ENCODE peak calls at places on chromosomes 3 and 15, in eight cellular contexts. N is neuronal stem cell, S is thoracic aorta, H is astrocyte of the spinal cord, L is fibroblast of pulmonary artery, B is IMR-90, O is HL-60, I is H7. R is an unnamed sample.

GRCh38 chr15:81473177-81473576 is 99.2 kb upstream of the TMC3 start:
- DNase-seq in N (no peak), S (no peak), H (no peak), L (no peak), B (no peak), O (no peak), I (no peak), R (no peak)

GRCh38 chr3:133568294-133569014 is 5.0 kb upstream of the CDV3 start:
- DNase-seq in N (no peak), S (no peak), H (peak; percentile 87), L (peak; percentile 65), B (peak; percentile 92), O (no peak), I (no peak), R (peak; percentile 72)

GRCh38 chr3:112357888-112358287 is 24.9 kb downstream of the CD200 start:
- DNase-seq in N (no peak), S (no peak), H (no peak), L (no peak), B (no peak), O (no peak), I (no peak), R (no peak)

GRCh38 chr3:42179110-42179725 is 86.8 kb downstream of the CCK start:
- DNase-seq in N (peak; percentile 48), S (peak; percentile 8), H (peak; percentile 91), L (peak; percentile 87), B (peak; percentile 93), O (no peak), I (peak; percentile 39), R (peak; percentile 74)

GRCh38 chr3:20141841-20142240 is 44.2 kb downstream of the SGO1 start:
- DNase-seq in N (peak; percentile 86), S (no peak), H (peak; percentile 43), L (peak; percentile 36), B (no peak), O (no peak), I (peak; percentile 28), R (peak; percentile 48)

GRCh38 chr3:179299999-179300613 is 22.7 kb upstream of the ZNF639 start:
- DNase-seq in N (no peak), S (no peak), H (no peak), L (no peak), B (no peak), O (no peak), I (no peak), R (no peak)

GRCh38 chr3:152159328-152159727 is 109.4 kb upstream of the MBNL1 start:
- DNase-seq in N (no peak), S (peak; percentile 6), H (peak; percentile 87), L (peak; percentile 67), B (peak; percentile 94), O (no peak), I (no peak), R (peak; percentile 68)

GRCh38 chr3:107208100-107208499 is 169.1 kb upstream of the CCDC54 start:
- DNase-seq in N (peak; percentile 43), S (no peak), H (peak; percentile 99), L (peak; percentile 99), B (peak; percentile 99), O (no peak), I (no peak), R (peak; percentile 99)

GRCh38 chr15:91946075-91946474 is 92.6 kb downstream of the SLCO3A1 start:
- DNase-seq in N (no peak), S (no peak), H (no peak), L (no peak), B (no peak), O (no peak), I (no peak), R (no peak)

GRCh38 chr15:39587910-39588530 is 7.1 kb downstream of the THBS1 start:
- DNase-seq in N (no peak), S (no peak), H (peak; percentile 16), L (peak; percentile 70), B (peak; percentile 47), O (no peak), I (no peak), R (no peak)

GRCh38 chr3:143171141-143171651 is 51.6 kb downstream of the CHST2 start:
- DNase-seq in N (no peak), S (no peak), H (peak; percentile 88), L (peak; percentile 72), B (peak; percentile 77), O (peak; percentile 36), I (no peak), R (peak; percentile 68)
- H3K4me3 ChIP-seq in N (no peak overlapping the region), S (no peak overlapping the region), H (no peak overlapping the region), L (no peak overlapping the region), B (no peak overlapping the region), O (no peak overlapping the region), I (no peak overlapping the region), R (no peak overlapping the region)

GRCh38 chr3:128343287-128344045 is 123.2 kb downstream of the DNAJB8 start:
- DNase-seq in N (no peak), S (no peak), H (peak; percentile 47), L (peak; percentile 58), B (peak; percentile 66), O (no peak), I (no peak), R (peak; percentile 38)

GRCh38 chr3:128344046-128344368 is 122.7 kb downstream of the DNAJB8 start:
- DNase-seq in N (no peak), S (no peak), H (no peak), L (no peak), B (no peak), O (no peak), I (no peak), R (no peak)

GRCh38 chr3:128340904-128341555 is 125.7 kb downstream of the DNAJB8 start:
- DNase-seq in N (no peak), S (no peak), H (no peak), L (no peak), B (no peak), O (no peak), I (no peak), R (no peak)

GRCh38 chr3:128341659-128342395 is 124.9 kb downstream of the DNAJB8 start:
- DNase-seq in N (no peak), S (no peak), H (no peak), L (no peak), B (no peak), O (no peak), I (no peak), R (no peak)

DNA sequence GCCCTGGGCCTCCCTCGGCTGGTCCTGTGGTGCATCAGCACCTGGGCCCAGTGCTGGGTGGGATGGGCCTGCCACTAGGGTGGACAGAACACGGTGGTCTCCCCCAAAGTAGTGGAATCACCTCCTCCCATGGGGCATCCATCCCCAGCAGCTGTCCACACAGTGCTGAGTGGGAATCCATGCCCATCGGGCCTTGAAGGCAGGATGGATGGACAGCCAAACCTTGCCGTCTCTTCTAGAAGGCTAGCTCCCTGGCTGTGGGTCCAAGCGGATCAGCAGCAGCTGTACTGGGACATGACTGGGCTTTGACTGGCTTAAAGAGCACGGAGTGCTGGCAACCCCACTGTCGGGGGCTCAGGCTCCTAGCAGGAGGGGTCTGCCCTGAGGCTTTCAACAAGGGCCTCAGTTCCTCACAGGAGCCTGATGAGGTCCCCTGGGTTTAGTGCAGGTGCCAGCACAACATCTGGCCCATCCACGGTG is 123.9 kb downstream of the DNAJB8 start:
- DNase-seq in N (no peak), S (no peak), H (no peak), L (no peak), B (no peak), O (no peak), I (no peak), R (no peak)
- H3K4me3 ChIP-seq in N (no peak overlapping the region), S (no peak overlapping the region), H (no peak overlapping the region), L (no peak overlapping the region), B (no peak overlapping the region), O (no peak overlapping the region), I (no peak overlapping the region), R (no peak overlapping the region)

DNA sequence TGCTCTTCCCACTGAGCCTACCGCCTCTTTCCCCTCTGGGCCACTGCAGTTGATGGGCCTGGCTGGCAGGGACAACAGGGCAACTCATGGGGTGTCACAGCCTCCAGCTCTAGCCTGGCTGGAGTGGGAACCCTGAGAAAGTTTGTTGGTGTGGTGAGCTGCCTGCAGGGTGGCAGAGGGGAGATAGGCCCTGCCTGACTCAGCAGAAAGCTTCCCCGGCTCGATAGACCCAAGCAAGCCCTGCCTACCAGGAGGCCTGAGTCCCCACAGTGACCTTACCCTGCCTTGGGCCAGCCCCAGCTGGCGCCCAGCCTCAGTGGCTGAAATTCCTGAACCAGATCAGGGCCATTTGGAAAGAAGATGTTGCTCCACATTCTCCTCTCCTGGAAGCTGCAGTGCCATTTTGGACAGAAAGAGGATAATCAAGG is 29.4 kb downstream of the ABTB1 start:
- DNase-seq in N (no peak), S (no peak), H (no peak), L (no peak), B (no peak), O (no peak), I (no peak), R (no peak)
- H3K4me3 ChIP-seq in N (no peak overlapping the region), S (no peak overlapping the region), H (no peak overlapping the region), L (no peak overlapping the region), B (no peak overlapping the region), O (no peak overlapping the region), I (no peak overlapping the region), R (no peak overlapping the region)

GRCh38 chr15:59437473-59437776 is 561 bp upstream of the FAM81A start:
- DNase-seq in N (no peak), S (no peak), H (no peak), L (no peak), B (no peak), O (no peak), I (peak; percentile 45), R (no peak)
- H3K4me3 ChIP-seq in N (peak overlapping the region; percentile 52), S (peak overlapping the region; percentile 73), H (peak overlapping the region; percentile 48), L (peak overlapping the region; percentile 56), B (peak overlapping the region; percentile 28), O (peak overlapping the region; percentile 41), I (peak overlapping the region; percentile 49), R (peak overlapping the region; percentile 54)

GRCh38 chr15:72227720-72228119 is 3.3 kb downstream of the PKM start:
- DNase-seq in N (no peak), S (no peak), H (no peak), L (no peak), B (no peak), O (peak; percentile 72), I (no peak), R (no peak)
- H3K4me3 ChIP-seq in N (no peak overlapping the region), S (peak overlapping the region; percentile 93), H (peak overlapping the region; percentile 93), L (peak overlapping the region; percentile 95), B (peak overlapping the region; percentile 44), O (peak overlapping the region; percentile 85), I (no peak overlapping the region), R (peak overlapping the region; percentile 98)

DNA sequence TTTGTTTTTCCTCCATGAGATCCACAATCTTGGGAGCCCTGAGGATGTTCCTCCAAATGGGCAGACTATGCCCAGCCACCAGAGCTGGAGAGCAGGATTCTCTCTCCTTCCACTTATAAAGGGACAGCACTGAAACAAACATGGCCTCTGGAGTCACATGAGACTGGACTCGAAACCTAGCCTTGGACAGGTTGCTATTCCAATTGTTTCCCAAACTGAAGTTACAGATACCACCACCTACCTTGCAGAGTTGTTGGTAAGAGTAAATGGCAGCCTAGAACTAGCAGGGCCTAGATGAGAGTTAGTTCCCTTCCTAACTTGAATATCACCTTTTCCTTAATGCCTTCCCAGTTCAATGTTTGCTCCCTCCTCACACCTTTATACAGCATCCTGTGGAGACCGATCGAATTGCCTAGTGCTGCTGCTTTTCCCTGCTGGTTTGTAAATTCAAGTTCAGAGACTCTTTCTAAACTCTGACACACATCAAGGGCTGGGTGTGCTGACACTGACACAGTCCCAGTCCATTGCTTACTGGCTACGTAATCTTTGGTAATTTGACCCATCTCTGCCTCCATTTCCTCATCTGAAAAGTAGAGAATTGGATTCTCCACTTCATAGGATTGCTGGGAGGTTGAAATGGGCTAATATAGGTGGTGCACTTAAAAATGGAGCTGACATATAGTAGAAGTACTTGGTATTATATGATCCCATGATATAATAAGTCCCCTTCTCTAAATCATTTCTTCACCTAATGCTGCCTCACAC is 2.6 kb downstream of the IMP3 start:
- DNase-seq in N (no peak), S (no peak), H (no peak), L (no peak), B (no peak), O (no peak), I (no peak), R (no peak)
- H3K4me3 ChIP-seq in N (no peak overlapping the region), S (peak overlapping the region; percentile 93), H (no peak overlapping the region), L (peak overlapping the region; percentile 89), B (no peak overlapping the region), O (peak overlapping the region; percentile 68), I (no peak overlapping the region), R (no peak overlapping the region)

R was measured in skeletal muscle cell.